ENCODE peak calls at places on chromosomes 11 and 22, in six cellular contexts. D, I, Q, A, W and O are unnamed samples. For H3K9me3 and H3K4me1, the result is how much of the 10 kb centered on the place peaks cover.

GRCh38 chr11:26297179-26297970 is 34.6 kb upstream of the ANO3 start:
- DNase-seq in D (no peak), I (peak), Q (no peak), A (no peak), W (no peak), O (no peak)

GRCh38 chr11:35932641-35933571 is 11.0 kb upstream of the LDLRAD3 start:
- DNase-seq in D (no peak), I (peak), Q (no peak), A (no peak), W (no peak), O (no peak)

GRCh38 chr11:32439488-32440210 is 4.3 kb upstream of the WT1 start:
- DNase-seq in D (no peak), I (no peak), Q (no peak), A (no peak), W (no peak), O (peak)

GRCh38 chr11:125110996-125111340 is 458 bp downstream of the TMEM218 start:
- DNase-seq in D (no peak), I (no peak), Q (no peak), A (no peak), W (peak), O (no peak)

GRCh38 chr22:50315289-50316113 is 8.1 kb upstream of the PLXNB2 start:
- DNase-seq in D (no peak), I (no peak), Q (no peak), A (no peak), W (no peak), O (no peak)

GRCh38 chr11:102111011-102111786 is 952 bp downstream of the YAP1 start:
- DNase-seq in D (peak), I (peak), Q (no peak), A (peak), W (peak), O (peak)

GRCh38 chr11:22466809-22467208 is 128.6 kb downstream of the SLC17A6 start:
- DNase-seq in D (peak), I (peak), Q (no peak), A (no peak), W (no peak), O (no peak)

GRCh38 chr22:44084044-44084772 is 60.1 kb downstream of the PARVB start:
- DNase-seq in D (no peak), I (no peak), Q (no peak), A (peak), W (no peak), O (no peak)

GRCh38 chr22:19663286-19663815 is 51.0 kb upstream of the SEPTIN5 start:
- DNase-seq in D (peak), I (peak), Q (peak), A (peak), W (peak), O (peak)

GRCh38 chr11:108596701-108597100 is 3.1 kb upstream of the EXPH5 start:
- DNase-seq in D (no peak), I (no peak), Q (no peak), A (no peak), W (no peak), O (no peak)

GRCh38 chr11:27678242-27678641 is 22.0 kb downstream of the BDNF start:
- DNase-seq in D (no peak), I (peak), Q (no peak), A (no peak), W (no peak), O (no peak)

GRCh38 chr11:84558085-84558905 is 1068.8 kb downstream of the DLG2 start:
- DNase-seq in D (no peak), I (peak), Q (no peak), A (no peak), W (peak), O (no peak)

GRCh38 chr11:16365456-16366355 is 9.4 kb upstream of the SOX6 start:
- DNase-seq in D (no peak), I (no peak), Q (no peak), A (no peak), W (no peak), O (no peak)

GRCh38 chr11:3156661-3157311 is 8.3 kb downstream of the OSBPL5 start:
- DNase-seq in D (peak), I (no peak), Q (peak), A (peak), W (no peak), O (peak)

GRCh38 chr11:103897156-103897555 is 139.3 kb upstream of the DDI1 start:
- DNase-seq in D (no peak), I (no peak), Q (no peak), A (no peak), W (no peak), O (no peak)

GRCh38 chr11:10623797-10624761 is 55.6 kb upstream of the LYVE1 start:
- DNase-seq in D (peak), I (no peak), Q (peak), A (no peak), W (peak), O (peak)

GRCh38 chr11:104781037-104781436 is 117.2 kb downstream of the CASP12 start:
- DNase-seq in D (no peak), I (no peak), Q (no peak), A (no peak), W (no peak), O (no peak)

GRCh38 chr11:38460429-38460828 is 1862.4 kb upstream of the RAG2 start:
- DNase-seq in D (no peak), I (peak), Q (no peak), A (no peak), W (no peak), O (no peak)

GRCh38 chr11:131065435-131066295 is 149.4 kb upstream of the SNX19 start:
- DNase-seq in D (no peak), I (no peak), Q (no peak), A (no peak), W (no peak), O (no peak)

GRCh38 chr11:134905966-134906955 is 494.2 kb upstream of the B3GAT1 start:
- DNase-seq in D (no peak), I (no peak), Q (no peak), A (no peak), W (no peak), O (no peak)

GRCh38 chr22:18000441-18001039 is 23.8 kb downstream of the MICAL3 start:
- DNase-seq in D (peak), I (no peak), Q (peak), A (no peak), W (peak), O (peak)

GRCh38 chr11:20089796-20090653 is 70.2 kb downstream of the DBX1 start:
- DNase-seq in D (no peak), I (peak), Q (no peak), A (no peak), W (no peak), O (peak)

GRCh38 chr11:50037282-50037681 is 4.6 kb downstream of the OR4C45 start:
- DNase-seq in D (no peak), I (no peak), Q (no peak), A (no peak), W (no peak), O (no peak)
- H3K9me3 ChIP-seq in D (under half), I (under half), Q (under half), A (under half), W (under half), O (under half)

DNA sequence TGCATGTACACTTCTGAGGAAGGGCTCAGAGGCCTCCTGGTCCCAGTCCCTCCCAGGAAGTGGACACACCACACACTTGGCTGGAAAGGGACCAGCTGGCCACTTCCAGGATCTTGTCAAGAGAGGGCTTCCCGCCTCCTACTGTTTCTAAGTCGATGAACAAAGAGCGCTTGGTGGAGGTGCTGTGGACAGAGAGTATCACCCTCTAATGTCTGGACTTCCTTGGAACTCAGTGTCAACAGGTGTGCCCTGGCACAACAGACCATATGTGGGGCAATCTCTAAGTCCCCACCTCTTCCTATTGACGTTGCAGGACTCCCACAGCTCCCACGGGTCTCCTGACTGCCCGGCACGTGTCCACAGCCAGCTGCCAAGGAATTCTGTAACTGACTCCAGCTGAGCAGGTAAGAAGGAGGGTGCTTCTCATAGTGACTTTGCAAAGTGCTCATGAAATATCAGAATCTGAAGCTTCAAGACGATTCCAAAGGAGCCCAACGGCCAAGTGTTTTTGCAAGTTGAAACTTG is 16.1 kb downstream of the POU2AF1 start:
- DNase-seq in D (no peak), I (no peak), Q (no peak), A (no peak), W (peak), O (no peak)
- H3K4me1 ChIP-seq in D (under half), I (under half), Q (under half), A (under half), W (under half), O (under half)

DNA sequence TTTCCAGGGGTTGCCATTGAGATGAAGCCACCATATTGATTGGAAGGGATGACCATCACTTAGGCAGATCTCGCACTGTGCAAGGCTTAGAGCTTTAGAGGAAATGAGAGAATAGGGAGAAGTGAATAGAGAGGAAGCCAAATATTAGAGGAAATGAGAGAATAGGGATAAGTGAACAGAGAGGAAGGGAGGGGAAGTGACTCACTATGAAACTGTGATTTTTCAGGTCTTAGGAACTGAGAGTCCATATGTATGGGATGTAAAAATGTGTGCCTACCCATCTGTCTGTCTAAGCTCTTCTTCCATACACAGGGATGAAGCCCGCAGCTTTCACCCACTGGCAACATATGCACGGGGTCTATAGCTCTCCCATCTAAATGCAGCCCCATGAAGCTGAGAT is 6.4 kb upstream of the CCDC86 start:
- DNase-seq in D (no peak), I (no peak), Q (no peak), A (no peak), W (no peak), O (no peak)
- TF ChIP-seq CTCF in D (no peak), I (no peak), Q (no peak), A (no peak), W (no peak), O (no peak)

DNA sequence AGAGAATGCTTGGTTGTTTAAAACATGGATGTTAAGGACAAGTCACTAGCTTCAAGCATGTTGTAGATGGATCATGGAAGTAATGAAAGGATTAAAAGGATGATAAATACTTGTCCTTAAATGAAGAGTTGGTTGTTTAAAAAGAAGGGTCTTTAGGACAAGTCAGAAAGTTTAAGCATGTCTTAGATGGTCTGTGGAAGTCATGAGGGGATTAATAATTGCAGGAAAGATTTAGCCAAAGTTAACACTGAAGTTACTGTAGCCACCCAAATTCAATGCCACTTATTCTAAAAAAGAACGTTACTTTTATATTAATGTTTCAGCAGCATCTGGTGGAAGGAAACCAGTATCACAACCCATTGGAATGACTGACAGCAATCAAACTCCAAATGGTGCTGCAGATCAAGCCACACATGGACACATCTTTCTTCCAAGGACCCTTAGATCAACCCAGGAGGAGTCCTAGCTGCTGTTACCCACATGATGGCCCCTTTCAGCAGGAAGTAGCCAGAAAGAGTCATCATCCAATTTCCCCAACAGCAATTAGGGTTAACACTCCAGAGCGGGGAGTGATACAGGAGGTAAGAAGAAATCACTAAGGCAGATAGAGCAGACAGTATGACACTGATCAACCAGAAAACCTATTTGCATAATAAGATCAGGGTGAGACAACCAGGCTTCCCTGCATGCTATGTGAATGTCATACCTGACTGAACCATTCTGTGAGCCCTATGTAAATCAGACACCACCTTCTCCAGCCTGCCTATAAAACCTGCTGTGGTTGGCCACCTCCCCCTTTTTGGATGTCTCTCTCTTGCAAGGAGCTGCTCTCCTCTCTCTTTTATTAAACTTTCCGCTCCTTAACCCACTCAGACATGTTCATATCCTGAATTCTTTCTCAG is 88.4 kb upstream of the GNAZ start:
- DNase-seq in D (no peak), I (no peak), Q (no peak), A (no peak), W (no peak), O (no peak)
- H3K9me3 ChIP-seq in D (under half), I (under half), Q (under half), A (under half), W (under half), O (under half)

DNA sequence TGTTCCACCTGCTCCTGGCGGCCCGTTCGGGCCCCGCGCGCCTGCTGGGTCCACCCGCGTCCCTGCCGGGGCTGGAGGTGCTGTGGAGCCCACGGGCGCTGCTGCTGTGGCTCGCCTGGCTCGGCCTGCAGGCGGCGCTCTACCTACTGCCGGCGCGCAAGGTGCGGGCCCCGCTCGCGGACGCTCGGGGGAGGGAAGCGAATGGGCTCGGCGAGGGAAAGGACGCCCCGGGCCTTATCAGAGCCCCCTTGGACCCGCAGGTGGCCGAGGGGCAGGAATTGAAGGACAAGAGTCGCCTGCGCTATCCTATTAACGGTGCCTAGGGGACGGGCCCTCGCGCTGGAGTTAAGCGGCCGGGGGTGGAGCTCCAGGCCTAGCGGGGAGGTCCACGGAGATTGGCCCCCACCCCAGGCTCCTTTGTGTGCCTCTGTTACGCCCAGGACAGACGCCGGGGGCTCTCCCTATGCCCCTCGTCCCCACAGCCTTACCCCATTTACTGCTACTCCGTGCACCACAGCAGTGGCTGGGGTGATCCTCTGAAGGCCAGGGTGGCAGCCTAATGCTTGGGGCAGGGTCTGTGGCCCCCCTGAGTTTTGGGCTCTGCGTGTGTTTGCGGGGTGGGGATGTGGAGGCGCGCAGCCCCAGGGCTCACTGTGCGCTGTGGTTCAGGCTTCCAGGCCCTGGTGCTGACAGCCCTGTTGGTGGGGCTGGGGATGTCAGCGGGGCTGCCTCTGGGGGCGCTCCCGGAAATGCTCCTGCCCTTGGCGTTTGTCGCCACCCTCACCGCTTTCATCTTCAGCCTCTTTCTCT is 1.1 kb downstream of the TM7SF2 start:
- DNase-seq in D (peak), I (peak), Q (peak), A (peak), W (peak), O (peak)
- H3K4me1 ChIP-seq in D (under half), I (under half), Q (under half), A (half or more), W (under half), O (under half)

DNA sequence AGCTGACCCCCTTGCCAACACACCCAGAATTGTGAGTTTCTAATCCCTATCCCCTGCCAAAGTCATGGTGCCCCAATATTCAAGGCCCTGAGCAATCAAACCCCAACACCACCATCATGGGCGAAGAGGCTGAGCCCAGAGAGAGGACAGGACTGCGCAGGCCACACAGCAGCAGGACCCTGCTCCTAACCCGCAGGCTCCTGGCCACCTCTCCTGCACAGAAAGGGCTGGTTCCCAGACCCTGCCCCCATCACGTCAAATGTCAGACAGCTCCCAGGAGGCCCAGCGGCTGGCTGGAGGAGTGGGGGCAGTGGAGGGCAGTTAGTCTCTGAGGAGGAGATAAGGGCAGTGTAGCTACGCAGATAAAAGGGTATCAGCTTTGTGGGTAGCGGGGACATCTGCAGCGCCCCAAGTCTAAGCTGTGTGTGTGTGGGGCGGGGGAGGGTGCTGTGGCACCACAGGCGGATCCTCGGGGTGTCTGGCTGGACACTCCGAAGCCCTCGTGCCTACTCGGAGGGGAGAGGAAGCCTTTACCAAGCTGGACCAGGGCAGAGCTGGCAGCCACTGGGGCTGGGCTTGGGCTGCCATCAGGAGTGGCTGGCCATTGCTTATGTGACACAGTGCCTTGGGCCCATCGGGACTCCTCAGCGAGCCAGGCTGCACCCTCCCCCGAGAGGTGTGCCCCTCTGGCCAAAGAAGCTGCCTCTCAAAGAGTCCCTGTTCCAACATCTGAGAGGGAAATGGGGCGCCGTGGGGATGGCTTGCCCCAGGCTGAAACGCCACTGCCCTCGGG is 21.5 kb downstream of the FADS3 start:
- DNase-seq in D (no peak), I (no peak), Q (no peak), A (no peak), W (no peak), O (no peak)
- TF ChIP-seq CTCF in D (no peak), I (no peak), Q (no peak), A (no peak), W (no peak), O (no peak)

GRCh38 chr22:49011769-49012598 is 815.7 kb downstream of the BRD1 start:
- DNase-seq in D (no peak), I (no peak), Q (peak), A (no peak), W (no peak), O (no peak)

GRCh38 chr22:49015459-49015858 is 812.2 kb downstream of the BRD1 start:
- DNase-seq in D (no peak), I (no peak), Q (no peak), A (no peak), W (no peak), O (no peak)

GRCh38 chr22:49014227-49015201 is 813.2 kb downstream of the BRD1 start:
- DNase-seq in D (no peak), I (no peak), Q (no peak), A (no peak), W (no peak), O (no peak)

GRCh38 chr22:49012695-49013094 is 815.0 kb downstream of the BRD1 start:
- DNase-seq in D (no peak), I (no peak), Q (no peak), A (no peak), W (no peak), O (no peak)

DNA sequence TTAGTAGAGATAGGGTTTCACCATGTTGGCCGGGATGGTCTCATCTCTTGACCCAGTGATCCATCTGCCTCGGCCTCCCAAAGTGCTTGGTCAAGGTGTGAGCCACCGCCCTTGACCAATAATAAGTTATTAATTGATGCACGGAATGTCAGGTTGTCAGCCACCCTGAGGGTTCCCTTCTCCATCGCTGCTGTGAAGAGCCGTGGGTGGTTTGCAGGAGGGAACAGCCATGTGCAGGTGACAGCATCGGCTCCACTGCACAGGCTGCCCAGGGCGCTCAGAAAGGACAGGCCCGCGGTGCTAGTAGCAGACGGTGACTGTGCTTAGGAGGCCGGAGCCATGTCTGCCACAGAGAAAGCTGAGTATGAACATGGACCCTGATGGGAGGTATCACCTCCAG is 814.0 kb downstream of the BRD1 start:
- DNase-seq in D (no peak), I (no peak), Q (no peak), A (no peak), W (no peak), O (no peak)
- H3K9me3 ChIP-seq in D (under half), I (under half), Q (under half), A (under half), W (under half), O (under half)